ENCODE peak calls at places on chromosomes 3 and 15, in six cellular contexts. O is natural killer cell, R is cardiac muscle cell, C is bronchial epithelial cell, Y is neural progenitor cell, F is D721Med. K is an unnamed sample.

GRCh38 chr15:48888836-48889235 is 10.9 kb downstream of the EID1 start:
- DNase-seq in O (no peak), R (no peak), F (no peak), C (no peak), Y (no peak), K (no peak)

GRCh38 chr3:55521086-55522060 is 34.3 kb upstream of the WNT5A start:
- DNase-seq in R (no peak), O (no peak), C (peak), F (no peak), Y (no peak), K (no peak)

GRCh38 chr3:193522473-193522872 is 32.2 kb downstream of the ATP13A4 start:
- DNase-seq in O (no peak), R (no peak), Y (no peak), C (peak), F (no peak), K (no peak)

GRCh38 chr3:160152638-160153037 is 72.6 kb upstream of the C3orf80 start:
- DNase-seq in Y (no peak), R (no peak), F (no peak), C (no peak), O (no peak), K (no peak)

GRCh38 chr3:149384911-149385321 is 7.5 kb upstream of the TM4SF1 start:
- DNase-seq in C (peak), O (no peak), F (no peak), R (no peak), Y (no peak), K (no peak)

GRCh38 chr3:43102773-43103480 is 3.0 kb downstream of the POMGNT2 start:
- DNase-seq in R (peak), F (no peak), O (no peak), C (no peak), Y (no peak), K (no peak)

GRCh38 chr15:41501961-41502786 is 8.5 kb downstream of the ITPKA start:
- DNase-seq in O (no peak), F (no peak), R (peak), C (no peak), Y (peak), K (no peak)

GRCh38 chr15:90203922-90204321 is 2.8 kb downstream of the SEMA4B start:
- DNase-seq in F (no peak), O (no peak), C (no peak), Y (no peak), R (no peak), K (no peak)

GRCh38 chr15:67472957-67473356 is 48.0 kb upstream of the C15orf61 start:
- DNase-seq in C (peak), R (no peak), F (no peak), Y (no peak), O (no peak), K (no peak)

GRCh38 chr3:65907232-65908130 is 131.2 kb downstream of the MAGI1 start:
- DNase-seq in Y (peak), F (no peak), R (peak), C (no peak), O (no peak), K (no peak)

GRCh38 chr3:194659778-194660177 is 12.2 kb downstream of the LSG1 start:
- DNase-seq in C (no peak), Y (no peak), O (no peak), F (no peak), R (no peak), K (no peak)

GRCh38 chr15:48332642-48333034 is 1.4 kb downstream of the DUT start:
- DNase-seq in O (no peak), R (no peak), F (no peak), C (no peak), Y (no peak), K (no peak)

GRCh38 chr3:194262345-194263305 is 88.5 kb downstream of the CPN2 start:
- DNase-seq in Y (no peak), O (no peak), C (no peak), R (no peak), F (no peak), K (no peak)

GRCh38 chr3:171383206-171384018 is 76.8 kb downstream of the TNIK start:
- DNase-seq in R (no peak), O (no peak), C (no peak), Y (peak), F (no peak), K (no peak)

GRCh38 chr3:129687586-129688125 is 81.2 kb upstream of the PLXND1 start:
- DNase-seq in C (no peak), O (no peak), R (no peak), F (no peak), Y (no peak), K (no peak)

GRCh38 chr15:74442604-74443003 is 8.8 kb upstream of the SEMA7A start:
- DNase-seq in R (no peak), C (no peak), Y (no peak), F (no peak), O (no peak), K (no peak)

GRCh38 chr3:38116471-38117162 is 20.3 kb downstream of the ACAA1 start:
- DNase-seq in C (no peak), O (no peak), R (no peak), F (peak), Y (no peak), K (no peak)
- TF ChIP-seq CTCF in C (no peak), O (no peak), R (no peak), F (no peak), Y (no peak), K (no peak)

DNA sequence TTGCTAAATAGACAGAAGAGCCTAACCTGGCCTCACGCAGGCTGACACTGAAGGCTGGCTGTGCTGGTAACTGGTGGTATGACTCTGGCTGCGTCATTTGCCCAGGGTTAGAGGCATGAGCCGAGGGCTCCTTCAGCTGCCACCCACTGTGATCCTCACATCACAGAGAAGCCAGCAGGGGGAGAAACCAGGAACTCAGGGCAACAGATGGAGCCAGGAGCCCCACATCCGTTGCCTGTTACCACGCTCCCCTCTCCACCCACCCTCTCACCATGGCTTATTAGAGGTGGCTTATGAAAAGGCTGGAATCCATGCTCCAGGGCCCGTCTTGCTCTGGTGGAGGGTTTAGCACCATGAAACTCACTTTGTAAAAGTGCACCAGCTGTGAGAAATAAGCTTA is 60.7 kb downstream of the ASB7 start:
- DNase-seq in F (peak), R (no peak), C (peak), Y (peak), O (no peak), K (no peak)
- TF ChIP-seq CTCF in F (peak), R (peak), C (peak), Y (peak), O (no peak), K (no peak)

GRCh38 chr3:173733029-173733652 is 335.6 kb downstream of the NLGN1 start:
- DNase-seq in C (peak), Y (no peak), F (no peak), R (peak), O (no peak), K (no peak)
- TF ChIP-seq CTCF in C (peak), Y (peak), F (peak), R (peak), O (no peak), K (no peak)

DNA sequence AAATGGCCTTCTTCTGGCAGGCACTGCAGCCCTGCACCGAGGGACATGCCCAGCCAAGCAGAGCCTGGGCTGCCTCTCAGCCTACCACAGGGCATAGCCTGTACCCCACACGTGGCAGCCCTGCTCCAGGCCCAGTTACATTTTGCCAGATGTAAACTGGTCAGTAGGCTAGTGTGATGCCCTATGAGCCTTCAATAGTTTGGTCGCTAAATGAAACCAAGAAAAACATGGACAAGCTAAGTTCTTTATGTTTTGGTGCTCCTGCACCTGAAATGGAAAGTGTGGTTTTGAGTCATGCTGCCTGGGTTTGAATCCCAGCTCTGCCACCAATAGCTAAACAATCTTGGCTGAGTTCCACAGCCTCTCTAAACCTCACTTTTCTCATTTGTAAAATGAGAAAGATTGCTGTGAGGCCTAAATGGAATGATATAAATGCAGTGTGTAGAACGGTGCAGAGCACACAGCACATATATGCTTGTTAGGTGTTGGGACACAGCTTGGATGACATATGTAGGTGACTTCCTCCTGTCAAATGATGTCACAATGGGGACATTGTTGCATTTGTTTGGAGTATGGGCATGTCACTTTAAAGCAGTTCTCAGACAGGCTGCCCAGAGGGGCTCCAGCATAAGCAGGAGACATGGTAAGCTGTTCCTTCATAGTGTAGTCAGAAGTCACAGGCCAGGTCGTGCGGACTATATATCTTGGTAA is 57.4 kb downstream of the ZBTB38 start:
- DNase-seq in Y (no peak), R (no peak), O (no peak), F (no peak), C (no peak), K (no peak)
- TF ChIP-seq CTCF in Y (no peak), R (no peak), O (no peak), F (no peak), C (no peak), K (no peak)

DNA sequence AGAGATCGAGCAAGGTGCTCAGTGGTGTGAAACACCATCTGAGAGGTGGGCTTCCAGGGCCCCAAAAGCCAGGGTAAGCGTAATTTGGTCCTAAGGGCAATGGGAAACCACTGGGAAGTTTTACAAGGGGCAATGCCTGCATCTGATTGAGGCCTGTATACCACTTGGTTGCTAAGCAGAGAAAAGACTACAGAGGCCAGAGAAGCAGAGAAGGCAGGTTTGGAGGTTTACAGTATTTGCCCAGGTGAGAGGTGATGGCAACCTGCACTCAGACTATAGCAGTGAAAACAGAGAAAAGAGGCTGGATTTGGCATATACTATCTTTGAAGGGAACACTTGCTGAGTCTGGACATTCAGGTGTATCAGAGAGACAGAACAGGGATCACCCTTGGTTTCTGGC is 133.5 kb upstream of the FAM3D start:
- DNase-seq in R (no peak), C (no peak), Y (no peak), O (no peak), F (no peak), K (no peak)
- TF ChIP-seq CTCF in R (no peak), C (no peak), Y (no peak), O (no peak), F (no peak), K (no peak)